ENCODE peak calls at places on chromosome 6, in five cellular contexts. One of them, this sample, is unnamed. For H3K36me3, the result is how much of the 10 kb centered on the place peaks cover.

GRCh38 chr6:3442444-3443220 is 14.2 kb downstream of the SLC22A23 start:
- DNase-seq in CD8-positive, alpha-beta T cell: no peak
- DNase-seq in GM23248: peak
- DNase-seq in CD4-positive, alpha-beta memory T cell: no peak
- DNase-seq in Caco-2: no peak
- DNase-seq in this sample: no peak

GRCh38 chr6:125165256-125165655 is 11.7 kb downstream of the TPD52L1 start:
- DNase-seq in CD8-positive, alpha-beta T cell: no peak
- DNase-seq in GM23248: peak
- DNase-seq in CD4-positive, alpha-beta memory T cell: no peak
- DNase-seq in Caco-2: no peak
- DNase-seq in this sample: no peak

GRCh38 chr6:15033850-15034203 is 212.0 kb upstream of the JARID2 start:
- DNase-seq in CD8-positive, alpha-beta T cell: no peak
- DNase-seq in GM23248: no peak
- DNase-seq in CD4-positive, alpha-beta memory T cell: no peak
- DNase-seq in Caco-2: no peak
- DNase-seq in this sample: no peak

GRCh38 chr6:108831104-108831503 is 17.1 kb upstream of the ARMC2 start:
- DNase-seq in CD8-positive, alpha-beta T cell: no peak
- DNase-seq in GM23248: no peak
- DNase-seq in CD4-positive, alpha-beta memory T cell: no peak
- DNase-seq in Caco-2: no peak
- DNase-seq in this sample: no peak

GRCh38 chr6:139133272-139133671 is 1.6 kb upstream of the HECA start:
- DNase-seq in CD8-positive, alpha-beta T cell: no peak
- DNase-seq in GM23248: no peak
- DNase-seq in CD4-positive, alpha-beta memory T cell: no peak
- DNase-seq in Caco-2: no peak
- DNase-seq in this sample: no peak

GRCh38 chr6:20234136-20234535 is 21.9 kb upstream of the MBOAT1 start:
- DNase-seq in CD8-positive, alpha-beta T cell: no peak
- DNase-seq in GM23248: no peak
- DNase-seq in CD4-positive, alpha-beta memory T cell: no peak
- DNase-seq in Caco-2: no peak
- DNase-seq in this sample: no peak

GRCh38 chr6:47414517-47415167 is 62.9 kb upstream of the CD2AP start:
- DNase-seq in CD8-positive, alpha-beta T cell: no peak
- DNase-seq in GM23248: peak
- DNase-seq in CD4-positive, alpha-beta memory T cell: peak
- DNase-seq in Caco-2: no peak
- DNase-seq in this sample: peak

GRCh38 chr6:49890988-49891387 is 24.7 kb upstream of the CRISP1 start:
- DNase-seq in CD8-positive, alpha-beta T cell: no peak
- DNase-seq in GM23248: no peak
- DNase-seq in CD4-positive, alpha-beta memory T cell: no peak
- DNase-seq in Caco-2: no peak
- DNase-seq in this sample: no peak

GRCh38 chr6:123803862-123804681 is at the start of gene NKAIN2:
- DNase-seq in CD8-positive, alpha-beta T cell: no peak
- DNase-seq in GM23248: no peak
- DNase-seq in CD4-positive, alpha-beta memory T cell: no peak
- DNase-seq in Caco-2: no peak
- DNase-seq in this sample: no peak

GRCh38 chr6:84582997-84583396 is 181.4 kb downstream of the TBX18 start:
- DNase-seq in CD8-positive, alpha-beta T cell: no peak
- DNase-seq in GM23248: peak
- DNase-seq in CD4-positive, alpha-beta memory T cell: no peak
- DNase-seq in Caco-2: no peak
- DNase-seq in this sample: no peak

GRCh38 chr6:46876126-46876525 is 45.6 kb downstream of the ADGRF5 start:
- DNase-seq in CD8-positive, alpha-beta T cell: no peak
- DNase-seq in GM23248: peak
- DNase-seq in CD4-positive, alpha-beta memory T cell: no peak
- DNase-seq in Caco-2: no peak
- DNase-seq in this sample: peak

GRCh38 chr6:31922942-31923341 is 4.6 kb upstream of the C2 start:
- DNase-seq in CD8-positive, alpha-beta T cell: no peak
- DNase-seq in GM23248: no peak
- DNase-seq in CD4-positive, alpha-beta memory T cell: no peak
- DNase-seq in Caco-2: no peak
- DNase-seq in this sample: no peak

GRCh38 chr6:152170702-152171667 is 363.5 kb downstream of the ESR1 start:
- DNase-seq in CD8-positive, alpha-beta T cell: no peak
- DNase-seq in GM23248: no peak
- DNase-seq in CD4-positive, alpha-beta memory T cell: peak
- DNase-seq in Caco-2: no peak
- DNase-seq in this sample: no peak

GRCh38 chr6:39314273-39314790 is at the start of gene KCNK17:
- DNase-seq in CD8-positive, alpha-beta T cell: no peak
- DNase-seq in GM23248: no peak
- DNase-seq in CD4-positive, alpha-beta memory T cell: no peak
- DNase-seq in Caco-2: no peak
- DNase-seq in this sample: no peak

GRCh38 chr6:90545450-90545849 is 41.4 kb downstream of the MAP3K7 start:
- DNase-seq in CD8-positive, alpha-beta T cell: no peak
- DNase-seq in GM23248: peak
- DNase-seq in CD4-positive, alpha-beta memory T cell: no peak
- DNase-seq in Caco-2: no peak
- DNase-seq in this sample: no peak

DNA sequence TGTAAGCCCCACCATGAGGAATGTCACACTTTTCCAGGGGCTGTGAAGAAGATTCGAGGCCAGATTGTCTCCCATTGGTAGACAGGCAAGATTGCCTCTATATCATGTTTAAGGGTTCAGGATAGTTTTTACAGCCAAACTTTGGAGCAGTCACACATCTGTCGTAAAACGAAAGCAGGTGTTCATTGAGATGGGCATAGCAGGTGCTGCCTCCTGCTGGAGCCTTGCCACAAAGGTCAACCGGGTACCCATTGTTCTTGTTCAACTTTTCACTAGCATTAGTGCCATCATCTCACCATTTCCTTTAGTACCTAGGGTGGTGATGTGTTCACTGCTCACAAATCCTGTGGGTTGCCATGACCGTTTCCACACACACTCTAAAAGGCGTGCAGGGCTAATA is 198.3 kb downstream of the HTR1B start:
- DNase-seq in CD8-positive, alpha-beta T cell: no peak
- DNase-seq in GM23248: no peak
- DNase-seq in CD4-positive, alpha-beta memory T cell: no peak
- DNase-seq in Caco-2: no peak
- DNase-seq in this sample: no peak
- H3K36me3 ChIP-seq in CD8-positive, alpha-beta T cell: under half
- H3K36me3 ChIP-seq in GM23248: under half
- H3K36me3 ChIP-seq in CD4-positive, alpha-beta memory T cell: under half
- H3K36me3 ChIP-seq in Caco-2: under half
- H3K36me3 ChIP-seq in this sample: under half

GRCh38 chr6:57252137-57252536 is 30.0 kb upstream of the RAB23 start:
- DNase-seq in CD8-positive, alpha-beta T cell: no peak
- DNase-seq in GM23248: no peak
- DNase-seq in CD4-positive, alpha-beta memory T cell: no peak
- DNase-seq in Caco-2: no peak
- DNase-seq in this sample: no peak
- H3K36me3 ChIP-seq in CD8-positive, alpha-beta T cell: under half
- H3K36me3 ChIP-seq in GM23248: under half
- H3K36me3 ChIP-seq in CD4-positive, alpha-beta memory T cell: under half
- H3K36me3 ChIP-seq in Caco-2: under half
- H3K36me3 ChIP-seq in this sample: under half

DNA sequence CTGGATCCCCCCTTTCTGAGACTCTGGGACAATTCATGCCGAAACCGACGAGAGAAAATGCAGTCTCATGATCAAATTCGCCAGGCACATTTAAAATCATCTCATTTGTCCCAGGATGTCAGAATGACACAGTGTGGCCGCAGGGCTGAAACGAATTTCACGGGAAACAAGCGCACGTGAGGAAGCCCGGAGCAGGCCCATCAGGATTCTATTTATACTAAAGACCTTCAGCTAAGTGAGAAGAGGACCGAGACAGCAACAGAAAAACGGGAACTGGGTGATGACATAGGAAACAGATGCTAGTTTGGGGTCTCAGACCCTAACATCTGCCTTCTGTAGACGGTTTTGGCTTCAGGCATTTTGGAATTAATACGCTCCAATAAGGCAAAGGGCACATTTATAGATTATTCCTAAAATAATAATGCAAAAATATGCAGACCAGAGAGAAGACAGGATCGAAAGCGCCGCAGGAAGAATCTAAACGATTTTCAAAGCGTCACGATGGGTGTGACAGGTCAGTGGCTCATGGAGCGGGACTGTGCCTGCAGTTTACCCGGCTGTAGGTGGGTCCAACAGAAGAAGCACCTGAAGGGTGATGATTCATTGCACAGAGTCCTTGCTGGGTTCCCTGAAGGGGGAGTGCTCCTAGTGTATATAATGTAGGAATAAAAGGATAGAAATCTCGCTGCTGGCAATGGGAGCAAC is 80.8 kb upstream of the MPC1 start:
- DNase-seq in CD8-positive, alpha-beta T cell: no peak
- DNase-seq in GM23248: no peak
- DNase-seq in CD4-positive, alpha-beta memory T cell: no peak
- DNase-seq in Caco-2: no peak
- DNase-seq in this sample: no peak
- H3K36me3 ChIP-seq in CD8-positive, alpha-beta T cell: under half
- H3K36me3 ChIP-seq in GM23248: under half
- H3K36me3 ChIP-seq in CD4-positive, alpha-beta memory T cell: under half
- H3K36me3 ChIP-seq in Caco-2: under half
- H3K36me3 ChIP-seq in this sample: under half

DNA sequence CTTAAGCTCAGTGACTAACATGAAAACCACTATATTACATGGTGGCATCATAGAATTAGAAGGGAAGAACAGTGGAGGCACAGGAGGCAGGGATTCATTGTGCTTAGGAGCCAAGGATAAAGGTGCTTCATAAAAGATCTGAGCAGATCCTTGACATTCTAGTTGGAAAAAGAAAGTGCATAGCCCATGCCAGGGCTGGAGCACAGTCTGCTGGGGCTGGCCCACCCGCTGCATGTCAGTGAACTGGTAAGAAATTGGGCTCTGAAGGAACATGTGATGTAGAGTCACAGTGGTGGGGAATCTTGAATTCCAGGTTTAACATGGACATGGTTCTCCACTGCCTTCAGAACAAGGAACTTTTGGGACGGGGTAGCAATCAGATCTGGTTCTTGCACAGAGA is 20.4 kb downstream of the MYLIP start:
- DNase-seq in CD8-positive, alpha-beta T cell: no peak
- DNase-seq in GM23248: no peak
- DNase-seq in CD4-positive, alpha-beta memory T cell: no peak
- DNase-seq in Caco-2: no peak
- DNase-seq in this sample: no peak
- H3K36me3 ChIP-seq in CD8-positive, alpha-beta T cell: under half
- H3K36me3 ChIP-seq in GM23248: under half
- H3K36me3 ChIP-seq in CD4-positive, alpha-beta memory T cell: half or more
- H3K36me3 ChIP-seq in Caco-2: under half
- H3K36me3 ChIP-seq in this sample: under half

DNA sequence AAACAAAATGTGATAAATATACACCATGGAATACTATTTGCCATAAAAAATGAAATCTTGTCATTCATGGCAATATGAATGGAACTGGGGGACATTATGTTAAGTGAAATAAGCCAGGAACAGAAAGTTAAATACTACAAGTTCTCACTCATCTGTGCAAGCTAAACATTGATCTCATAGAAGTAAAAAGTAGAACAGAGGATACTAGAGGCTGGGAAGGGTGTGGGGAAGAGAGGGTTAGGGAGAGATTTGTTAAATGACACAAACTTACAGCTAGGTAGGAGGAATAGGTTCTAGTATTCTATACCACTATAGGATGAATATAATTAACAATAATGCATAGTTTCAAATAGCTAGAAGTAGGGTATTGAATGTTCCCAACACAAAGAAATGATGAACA is 61.0 kb downstream of the SLC22A2 start:
- DNase-seq in CD8-positive, alpha-beta T cell: no peak
- DNase-seq in GM23248: no peak
- DNase-seq in CD4-positive, alpha-beta memory T cell: no peak
- DNase-seq in Caco-2: no peak
- DNase-seq in this sample: no peak
- H3K36me3 ChIP-seq in CD8-positive, alpha-beta T cell: under half
- H3K36me3 ChIP-seq in GM23248: under half
- H3K36me3 ChIP-seq in CD4-positive, alpha-beta memory T cell: under half
- H3K36me3 ChIP-seq in Caco-2: under half
- H3K36me3 ChIP-seq in this sample: under half

GRCh38 chr6:89330910-89331309 is 15.8 kb upstream of the GABRR2 start:
- DNase-seq in CD8-positive, alpha-beta T cell: no peak
- DNase-seq in GM23248: no peak
- DNase-seq in CD4-positive, alpha-beta memory T cell: no peak
- DNase-seq in Caco-2: no peak
- DNase-seq in this sample: no peak

GRCh38 chr6:89339565-89339964 is 13.0 kb downstream of the UBE2J1 start:
- DNase-seq in CD8-positive, alpha-beta T cell: no peak
- DNase-seq in GM23248: no peak
- DNase-seq in CD4-positive, alpha-beta memory T cell: no peak
- DNase-seq in Caco-2: no peak
- DNase-seq in this sample: no peak

GRCh38 chr6:89335164-89335563 is 17.4 kb downstream of the UBE2J1 start:
- DNase-seq in CD8-positive, alpha-beta T cell: no peak
- DNase-seq in GM23248: no peak
- DNase-seq in CD4-positive, alpha-beta memory T cell: no peak
- DNase-seq in Caco-2: no peak
- DNase-seq in this sample: peak
- H3K36me3 ChIP-seq in CD8-positive, alpha-beta T cell: under half
- H3K36me3 ChIP-seq in GM23248: half or more
- H3K36me3 ChIP-seq in CD4-positive, alpha-beta memory T cell: under half
- H3K36me3 ChIP-seq in Caco-2: under half
- H3K36me3 ChIP-seq in this sample: under half

GRCh38 chr6:144548525-144548924 is 263.4 kb downstream of the UTRN start:
- DNase-seq in CD8-positive, alpha-beta T cell: no peak
- DNase-seq in GM23248: no peak
- DNase-seq in CD4-positive, alpha-beta memory T cell: no peak
- DNase-seq in Caco-2: no peak
- DNase-seq in this sample: no peak
- H3K36me3 ChIP-seq in CD8-positive, alpha-beta T cell: under half
- H3K36me3 ChIP-seq in GM23248: under half
- H3K36me3 ChIP-seq in CD4-positive, alpha-beta memory T cell: under half
- H3K36me3 ChIP-seq in Caco-2: under half
- H3K36me3 ChIP-seq in this sample: under half

GRCh38 chr6:37477656-37478435 is 21.8 kb downstream of the CCDC167 start:
- DNase-seq in CD8-positive, alpha-beta T cell: no peak
- DNase-seq in GM23248: no peak
- DNase-seq in CD4-positive, alpha-beta memory T cell: no peak
- DNase-seq in Caco-2: no peak
- DNase-seq in this sample: no peak
- H3K36me3 ChIP-seq in CD8-positive, alpha-beta T cell: half or more
- H3K36me3 ChIP-seq in GM23248: under half
- H3K36me3 ChIP-seq in CD4-positive, alpha-beta memory T cell: half or more
- H3K36me3 ChIP-seq in Caco-2: under half
- H3K36me3 ChIP-seq in this sample: under half

DNA sequence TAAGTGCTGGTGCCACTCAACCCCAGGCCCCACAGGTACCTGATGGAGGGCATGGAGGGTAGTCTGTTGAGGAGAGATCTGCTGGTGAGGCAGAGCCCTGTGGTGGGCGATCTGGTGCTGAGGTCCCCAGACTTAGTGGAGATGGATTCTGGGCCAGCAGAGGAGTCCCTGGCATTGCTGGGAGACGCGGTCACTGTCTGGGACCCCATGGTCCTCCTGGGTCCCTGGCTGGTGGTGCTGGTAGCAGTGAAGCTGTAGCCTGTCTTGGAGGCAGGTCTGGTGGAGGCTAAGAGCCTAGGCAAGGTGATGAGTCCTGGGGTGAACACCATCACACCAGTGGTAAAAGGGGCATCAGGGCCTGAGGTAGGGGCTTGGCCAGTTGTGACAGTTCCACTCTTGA is 6.6 kb downstream of the TREML2 start:
- DNase-seq in CD8-positive, alpha-beta T cell: no peak
- DNase-seq in GM23248: no peak
- DNase-seq in CD4-positive, alpha-beta memory T cell: no peak
- DNase-seq in Caco-2: no peak
- DNase-seq in this sample: no peak
- H3K36me3 ChIP-seq in CD8-positive, alpha-beta T cell: under half
- H3K36me3 ChIP-seq in GM23248: under half
- H3K36me3 ChIP-seq in CD4-positive, alpha-beta memory T cell: under half
- H3K36me3 ChIP-seq in Caco-2: under half
- H3K36me3 ChIP-seq in this sample: under half